ENCODE peak calls at places on chromosomes 12 and 14, in seven cellular contexts. One of them, this sample, is unnamed.

GRCh38 chr12:105025890-105026289 is 39.8 kb downstream of the NOPCHAP1 start:
- DNase-seq in naive thymus-derived CD4-positive, alpha-beta T cell: no peak
- DNase-seq in A549: no peak
- DNase-seq in ascending aorta: peak
- DNase-seq in endothelial cell of umbilical vein: peak
- DNase-seq in transverse colon: peak
- DNase-seq in aorta: peak
- DNase-seq in this sample: no peak

GRCh38 chr14:89178802-89179201 is 238.2 kb downstream of the FOXN3 start:
- DNase-seq in A549: no peak
- DNase-seq in transverse colon: no peak
- DNase-seq in naive thymus-derived CD4-positive, alpha-beta T cell: no peak
- DNase-seq in ascending aorta: no peak
- DNase-seq in aorta: no peak
- DNase-seq in endothelial cell of umbilical vein: no peak
- DNase-seq in this sample: no peak

GRCh38 chr12:53948650-53949593 is 5.8 kb upstream of the HOXC12 start:
- DNase-seq in endothelial cell of umbilical vein: no peak
- DNase-seq in A549: no peak
- DNase-seq in ascending aorta: no peak
- DNase-seq in transverse colon: no peak
- DNase-seq in aorta: no peak
- DNase-seq in naive thymus-derived CD4-positive, alpha-beta T cell: no peak
- DNase-seq in this sample: no peak

GRCh38 chr12:11827096-11827841 is 177.8 kb downstream of the ETV6 start:
- DNase-seq in A549: no peak
- DNase-seq in aorta: peak
- DNase-seq in transverse colon: no peak
- DNase-seq in endothelial cell of umbilical vein: no peak
- DNase-seq in ascending aorta: no peak
- DNase-seq in naive thymus-derived CD4-positive, alpha-beta T cell: no peak
- DNase-seq in this sample: no peak

GRCh38 chr12:2282321-2282720 is 229.5 kb downstream of the CACNA1C start:
- DNase-seq in transverse colon: no peak
- DNase-seq in A549: no peak
- DNase-seq in naive thymus-derived CD4-positive, alpha-beta T cell: no peak
- DNase-seq in endothelial cell of umbilical vein: no peak
- DNase-seq in aorta: no peak
- DNase-seq in ascending aorta: no peak
- DNase-seq in this sample: no peak

GRCh38 chr12:88202500-88202899 is 60.4 kb downstream of the TMTC3 start:
- DNase-seq in A549: no peak
- DNase-seq in transverse colon: no peak
- DNase-seq in naive thymus-derived CD4-positive, alpha-beta T cell: no peak
- DNase-seq in endothelial cell of umbilical vein: no peak
- DNase-seq in ascending aorta: no peak
- DNase-seq in aorta: no peak
- DNase-seq in this sample: no peak

GRCh38 chr12:75289678-75290200 is 40.4 kb downstream of the CAPS2 start:
- DNase-seq in naive thymus-derived CD4-positive, alpha-beta T cell: no peak
- DNase-seq in ascending aorta: no peak
- DNase-seq in endothelial cell of umbilical vein: peak
- DNase-seq in transverse colon: no peak
- DNase-seq in aorta: no peak
- DNase-seq in A549: no peak
- DNase-seq in this sample: no peak

GRCh38 chr12:11884661-11885060 is 186.1 kb upstream of the BCL2L14 start:
- DNase-seq in naive thymus-derived CD4-positive, alpha-beta T cell: no peak
- DNase-seq in ascending aorta: no peak
- DNase-seq in aorta: no peak
- DNase-seq in endothelial cell of umbilical vein: peak
- DNase-seq in transverse colon: peak
- DNase-seq in A549: no peak
- DNase-seq in this sample: no peak

GRCh38 chr12:63069860-63070617 is 81.0 kb downstream of the AVPR1A start:
- DNase-seq in A549: no peak
- DNase-seq in ascending aorta: no peak
- DNase-seq in naive thymus-derived CD4-positive, alpha-beta T cell: no peak
- DNase-seq in aorta: no peak
- DNase-seq in transverse colon: no peak
- DNase-seq in endothelial cell of umbilical vein: no peak
- DNase-seq in this sample: no peak

GRCh38 chr12:42010715-42011114 is 134.0 kb downstream of the GXYLT1 start:
- DNase-seq in endothelial cell of umbilical vein: no peak
- DNase-seq in aorta: no peak
- DNase-seq in transverse colon: no peak
- DNase-seq in naive thymus-derived CD4-positive, alpha-beta T cell: no peak
- DNase-seq in ascending aorta: no peak
- DNase-seq in A549: no peak
- DNase-seq in this sample: no peak

GRCh38 chr12:80038062-80038560 is 61.2 kb upstream of the OTOGL start:
- DNase-seq in aorta: no peak
- DNase-seq in transverse colon: no peak
- DNase-seq in naive thymus-derived CD4-positive, alpha-beta T cell: no peak
- DNase-seq in endothelial cell of umbilical vein: no peak
- DNase-seq in ascending aorta: no peak
- DNase-seq in A549: no peak
- DNase-seq in this sample: no peak

GRCh38 chr12:131074221-131075083 is 120.7 kb downstream of the ADGRD1 start:
- DNase-seq in naive thymus-derived CD4-positive, alpha-beta T cell: no peak
- DNase-seq in endothelial cell of umbilical vein: no peak
- DNase-seq in ascending aorta: no peak
- DNase-seq in A549: no peak
- DNase-seq in transverse colon: no peak
- DNase-seq in aorta: peak
- DNase-seq in this sample: no peak

GRCh38 chr12:89880695-89881350 is 172.2 kb upstream of the ATP2B1 start:
- DNase-seq in transverse colon: peak
- DNase-seq in endothelial cell of umbilical vein: no peak
- DNase-seq in A549: no peak
- DNase-seq in naive thymus-derived CD4-positive, alpha-beta T cell: no peak
- DNase-seq in ascending aorta: no peak
- DNase-seq in aorta: peak
- DNase-seq in this sample: peak

GRCh38 chr14:23117371-23118020 is 1.6 kb downstream of the CEBPE start:
- DNase-seq in transverse colon: no peak
- DNase-seq in A549: no peak
- DNase-seq in aorta: no peak
- DNase-seq in naive thymus-derived CD4-positive, alpha-beta T cell: no peak
- DNase-seq in ascending aorta: no peak
- DNase-seq in endothelial cell of umbilical vein: no peak
- DNase-seq in this sample: no peak

GRCh38 chr14:23121401-23121800 is 2.3 kb upstream of the CEBPE start:
- DNase-seq in naive thymus-derived CD4-positive, alpha-beta T cell: no peak
- DNase-seq in aorta: peak
- DNase-seq in A549: no peak
- DNase-seq in ascending aorta: no peak
- DNase-seq in endothelial cell of umbilical vein: peak
- DNase-seq in transverse colon: peak
- DNase-seq in this sample: no peak

GRCh38 chr14:23120405-23121251 is 1.6 kb upstream of the CEBPE start:
- DNase-seq in transverse colon: peak
- DNase-seq in naive thymus-derived CD4-positive, alpha-beta T cell: peak
- DNase-seq in endothelial cell of umbilical vein: peak
- DNase-seq in A549: peak
- DNase-seq in aorta: peak
- DNase-seq in ascending aorta: peak
- DNase-seq in this sample: peak

GRCh38 chr14:23119362-23120327 is 590 bp upstream of the CEBPE start:
- DNase-seq in A549: no peak
- DNase-seq in ascending aorta: no peak
- DNase-seq in aorta: no peak
- DNase-seq in naive thymus-derived CD4-positive, alpha-beta T cell: peak
- DNase-seq in endothelial cell of umbilical vein: no peak
- DNase-seq in transverse colon: no peak
- DNase-seq in this sample: no peak

DNA sequence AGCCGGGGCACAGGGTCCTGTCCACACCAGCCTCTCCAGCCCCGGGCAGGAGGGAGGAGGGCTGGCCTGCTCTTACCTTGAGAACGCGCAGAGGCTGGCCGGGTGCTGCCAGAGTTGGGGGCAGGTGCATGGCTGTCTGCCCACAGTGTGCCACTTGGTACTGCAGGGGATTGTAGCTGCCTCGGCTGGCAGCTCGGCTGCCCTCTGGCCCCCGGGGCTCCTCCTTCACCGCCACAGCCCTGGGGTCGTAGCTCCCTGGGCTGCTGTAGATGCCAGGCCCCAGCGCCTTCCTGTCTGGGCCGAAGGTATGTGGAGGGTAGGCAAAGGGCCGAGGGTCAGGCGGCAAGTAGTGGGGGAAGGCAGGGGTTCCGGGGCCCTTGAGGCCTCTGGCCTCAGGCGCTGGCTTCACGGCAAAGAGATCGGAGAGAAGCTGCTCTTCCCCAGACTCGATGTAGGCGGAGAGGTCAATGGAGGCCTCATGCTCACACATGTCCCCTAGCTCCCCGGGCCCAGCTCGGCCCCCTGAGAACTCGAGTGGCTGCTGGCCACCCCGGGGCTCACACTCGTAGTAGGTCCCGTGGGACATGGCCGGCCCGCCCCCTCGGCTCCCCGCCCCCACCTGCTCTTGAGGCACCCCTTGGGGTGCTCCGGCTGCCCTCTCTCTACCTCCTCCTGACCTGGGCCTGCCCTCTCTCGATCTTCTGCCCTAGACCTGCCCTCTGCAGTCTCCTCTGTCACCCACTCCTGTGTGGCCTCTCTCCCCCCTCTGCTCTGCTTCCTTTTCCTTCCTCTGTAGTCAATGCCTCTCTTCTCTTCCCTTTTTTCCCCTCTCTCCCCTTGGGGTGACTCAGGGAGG is at the start of gene CEBPE:
- DNase-seq in ascending aorta: no peak
- DNase-seq in endothelial cell of umbilical vein: no peak
- DNase-seq in transverse colon: no peak
- DNase-seq in A549: no peak
- DNase-seq in naive thymus-derived CD4-positive, alpha-beta T cell: no peak
- DNase-seq in aorta: no peak
- DNase-seq in this sample: no peak
- H3K4me3 ChIP-seq in ascending aorta: no peak
- H3K4me3 ChIP-seq in endothelial cell of umbilical vein: no peak
- H3K4me3 ChIP-seq in transverse colon: no peak
- H3K4me3 ChIP-seq in A549: no peak
- H3K4me3 ChIP-seq in naive thymus-derived CD4-positive, alpha-beta T cell: peak
- H3K4me3 ChIP-seq in aorta: no peak
- H3K4me3 ChIP-seq in this sample: peak

GRCh38 chr12:10551375-10551774 is 45.7 kb downstream of the EIF2S3B start:
- DNase-seq in transverse colon: no peak
- DNase-seq in naive thymus-derived CD4-positive, alpha-beta T cell: no peak
- DNase-seq in endothelial cell of umbilical vein: no peak
- DNase-seq in aorta: no peak
- DNase-seq in ascending aorta: no peak
- DNase-seq in A549: no peak
- DNase-seq in this sample: no peak
- H3K4me3 ChIP-seq in transverse colon: no peak
- H3K4me3 ChIP-seq in naive thymus-derived CD4-positive, alpha-beta T cell: no peak
- H3K4me3 ChIP-seq in endothelial cell of umbilical vein: no peak
- H3K4me3 ChIP-seq in aorta: no peak
- H3K4me3 ChIP-seq in ascending aorta: no peak
- H3K4me3 ChIP-seq in A549: no peak
- H3K4me3 ChIP-seq in this sample: no peak

DNA sequence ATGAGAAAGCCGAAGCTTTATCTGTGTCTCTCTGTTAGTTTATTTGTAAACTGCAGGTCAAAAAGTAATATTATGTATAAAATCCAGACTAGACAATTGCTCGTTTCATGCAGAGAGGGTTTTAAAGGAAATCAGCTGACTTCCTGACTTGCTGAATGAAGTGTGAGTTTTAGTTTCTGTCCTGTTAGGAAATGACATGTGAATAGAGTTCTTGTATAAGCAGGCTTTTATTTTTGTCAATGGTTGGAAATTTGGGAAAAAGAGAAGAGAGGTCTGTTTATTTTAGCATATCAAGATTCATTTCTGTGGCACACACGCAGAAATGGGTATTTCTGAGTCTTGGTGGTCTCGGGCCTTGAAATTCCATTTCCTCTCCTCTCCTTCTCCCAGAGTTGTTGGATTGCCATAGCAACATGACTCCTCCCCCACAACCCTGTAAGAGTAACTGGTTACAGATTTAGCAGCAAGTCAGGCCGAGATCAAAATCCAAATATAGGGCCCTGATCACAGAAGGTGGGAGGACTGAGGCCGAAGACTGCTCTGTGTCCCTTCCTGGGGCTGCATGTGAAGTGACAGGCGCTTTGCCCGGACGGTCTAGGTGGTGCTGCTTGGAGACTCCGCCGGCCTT is 60.9 kb downstream of the SAMD4A start:
- DNase-seq in aorta: peak
- DNase-seq in A549: no peak
- DNase-seq in ascending aorta: no peak
- DNase-seq in transverse colon: no peak
- DNase-seq in naive thymus-derived CD4-positive, alpha-beta T cell: no peak
- DNase-seq in endothelial cell of umbilical vein: peak
- DNase-seq in this sample: peak
- H3K4me3 ChIP-seq in aorta: no peak
- H3K4me3 ChIP-seq in A549: no peak
- H3K4me3 ChIP-seq in ascending aorta: peak
- H3K4me3 ChIP-seq in transverse colon: peak
- H3K4me3 ChIP-seq in naive thymus-derived CD4-positive, alpha-beta T cell: peak
- H3K4me3 ChIP-seq in endothelial cell of umbilical vein: peak
- H3K4me3 ChIP-seq in this sample: peak

GRCh38 chr12:24478254-24478653 is 470.6 kb downstream of the BCAT1 start:
- DNase-seq in aorta: no peak
- DNase-seq in ascending aorta: no peak
- DNase-seq in endothelial cell of umbilical vein: no peak
- DNase-seq in naive thymus-derived CD4-positive, alpha-beta T cell: no peak
- DNase-seq in A549: no peak
- DNase-seq in transverse colon: no peak
- DNase-seq in this sample: no peak

GRCh38 chr12:24479131-24479530 is 469.8 kb downstream of the BCAT1 start:
- DNase-seq in naive thymus-derived CD4-positive, alpha-beta T cell: no peak
- DNase-seq in aorta: no peak
- DNase-seq in endothelial cell of umbilical vein: no peak
- DNase-seq in A549: no peak
- DNase-seq in ascending aorta: no peak
- DNase-seq in transverse colon: no peak
- DNase-seq in this sample: no peak

GRCh38 chr12:24476310-24476709 is 472.6 kb downstream of the BCAT1 start:
- DNase-seq in aorta: no peak
- DNase-seq in transverse colon: no peak
- DNase-seq in endothelial cell of umbilical vein: no peak
- DNase-seq in A549: no peak
- DNase-seq in naive thymus-derived CD4-positive, alpha-beta T cell: no peak
- DNase-seq in ascending aorta: no peak
- DNase-seq in this sample: no peak

GRCh38 chr12:24473097-24473496 is 475.8 kb downstream of the BCAT1 start:
- DNase-seq in endothelial cell of umbilical vein: no peak
- DNase-seq in transverse colon: no peak
- DNase-seq in naive thymus-derived CD4-positive, alpha-beta T cell: no peak
- DNase-seq in A549: no peak
- DNase-seq in aorta: no peak
- DNase-seq in ascending aorta: no peak
- DNase-seq in this sample: no peak

DNA sequence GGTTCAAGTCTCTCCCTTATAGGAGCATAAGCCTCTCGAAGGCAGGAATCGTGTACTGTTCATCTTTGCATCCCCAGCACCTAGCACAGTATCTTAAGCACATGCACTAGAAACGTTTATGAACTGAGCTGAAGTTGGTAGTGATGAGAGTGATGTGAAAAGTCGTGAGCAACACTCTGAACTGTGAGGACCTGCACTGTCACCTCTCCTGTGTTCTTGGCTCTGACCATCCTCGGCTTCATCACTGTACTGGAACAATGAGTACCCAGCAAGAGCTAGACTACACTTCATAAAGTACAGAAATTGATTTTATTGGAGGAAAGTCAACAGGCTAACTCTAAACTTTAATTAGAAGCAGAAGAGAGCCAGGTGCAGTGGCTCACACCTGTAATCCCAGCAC is 473.6 kb downstream of the BCAT1 start:
- DNase-seq in aorta: no peak
- DNase-seq in transverse colon: no peak
- DNase-seq in A549: no peak
- DNase-seq in ascending aorta: no peak
- DNase-seq in naive thymus-derived CD4-positive, alpha-beta T cell: no peak
- DNase-seq in endothelial cell of umbilical vein: no peak
- DNase-seq in this sample: no peak
- H3K4me3 ChIP-seq in aorta: no peak
- H3K4me3 ChIP-seq in transverse colon: no peak
- H3K4me3 ChIP-seq in A549: no peak
- H3K4me3 ChIP-seq in ascending aorta: no peak
- H3K4me3 ChIP-seq in naive thymus-derived CD4-positive, alpha-beta T cell: no peak
- H3K4me3 ChIP-seq in endothelial cell of umbilical vein: no peak
- H3K4me3 ChIP-seq in this sample: no peak

This sample was measured in CD4-positive, CD25-positive, alpha-beta regulatory T cell.